ENCODE peak calls at places on chromosomes 6 and 20, in five cellular contexts. One of them, this sample, is unnamed.

GRCh38 chr6:136365781-136366354 is 76.2 kb upstream of the BCLAF1 start:
- DNase-seq in GM12892: no peak
- DNase-seq in right lobe of liver: peak; percentile 61
- DNase-seq in lower leg skin: peak; percentile 89
- DNase-seq in adrenal gland: peak; percentile 24
- DNase-seq in this sample: peak; percentile 69

GRCh38 chr6:138297761-138298298 is 79.5 kb upstream of the PBOV1 start:
- DNase-seq in GM12892: no peak
- DNase-seq in adrenal gland: no peak
- DNase-seq in lower leg skin: no peak
- DNase-seq in right lobe of liver: no peak
- DNase-seq in this sample: no peak

GRCh38 chr6:142542704-142543233 is 241.0 kb downstream of the ADGRG6 start:
- DNase-seq in right lobe of liver: no peak
- DNase-seq in adrenal gland: peak; percentile 65
- DNase-seq in lower leg skin: peak; percentile 90
- DNase-seq in GM12892: no peak
- DNase-seq in this sample: no peak

GRCh38 chr20:56400001-56400640 is 7.7 kb downstream of the CSTF1 start:
- DNase-seq in lower leg skin: no peak
- DNase-seq in adrenal gland: peak; percentile 46
- DNase-seq in GM12892: no peak
- DNase-seq in right lobe of liver: no peak
- DNase-seq in this sample: no peak

GRCh38 chr6:14754636-14755513 is 491.0 kb upstream of the JARID2 start:
- DNase-seq in GM12892: no peak
- DNase-seq in right lobe of liver: no peak
- DNase-seq in lower leg skin: peak; percentile 32
- DNase-seq in adrenal gland: no peak
- DNase-seq in this sample: no peak

GRCh38 chr20:48246391-48246790 is 461.1 kb upstream of the SULF2 start:
- DNase-seq in lower leg skin: no peak
- DNase-seq in right lobe of liver: no peak
- DNase-seq in adrenal gland: no peak
- DNase-seq in GM12892: no peak
- DNase-seq in this sample: no peak

GRCh38 chr6:14153228-14153627 is 35.7 kb downstream of the CD83 start:
- DNase-seq in right lobe of liver: no peak
- DNase-seq in GM12892: no peak
- DNase-seq in adrenal gland: no peak
- DNase-seq in lower leg skin: no peak
- DNase-seq in this sample: no peak

GRCh38 chr6:165571068-165571682 is 91.9 kb downstream of the PDE10A start:
- DNase-seq in lower leg skin: no peak
- DNase-seq in right lobe of liver: no peak
- DNase-seq in adrenal gland: no peak
- DNase-seq in GM12892: no peak
- DNase-seq in this sample: no peak

GRCh38 chr6:11778648-11779307 is at the start of gene ADTRP:
- DNase-seq in adrenal gland: no peak
- DNase-seq in lower leg skin: no peak
- DNase-seq in GM12892: no peak
- DNase-seq in right lobe of liver: no peak
- DNase-seq in this sample: peak; percentile 59

GRCh38 chr6:127102299-127102698 is 16.2 kb upstream of the RSPO3 start:
- DNase-seq in adrenal gland: no peak
- DNase-seq in lower leg skin: no peak
- DNase-seq in right lobe of liver: no peak
- DNase-seq in GM12892: no peak
- DNase-seq in this sample: no peak

GRCh38 chr20:21102252-21102609 is 3.9 kb downstream of the LINC00237 start:
- DNase-seq in lower leg skin: peak; percentile 89
- DNase-seq in GM12892: no peak
- DNase-seq in adrenal gland: no peak
- DNase-seq in right lobe of liver: no peak
- DNase-seq in this sample: no peak

GRCh38 chr6:127342296-127342945 is 988 bp downstream of the ECHDC1 start:
- DNase-seq in lower leg skin: no peak
- DNase-seq in adrenal gland: no peak
- DNase-seq in GM12892: no peak
- DNase-seq in right lobe of liver: no peak
- DNase-seq in this sample: no peak

GRCh38 chr6:104527761-104528415 is 331.8 kb downstream of the HACE1 start:
- DNase-seq in right lobe of liver: no peak
- DNase-seq in adrenal gland: no peak
- DNase-seq in GM12892: no peak
- DNase-seq in lower leg skin: no peak
- DNase-seq in this sample: no peak

GRCh38 chr20:20552076-20552475 is 160.4 kb downstream of the RALGAPA2 start:
- DNase-seq in GM12892: no peak
- DNase-seq in lower leg skin: no peak
- DNase-seq in right lobe of liver: no peak
- DNase-seq in adrenal gland: no peak
- DNase-seq in this sample: no peak

GRCh38 chr6:4371207-4371921 is 236.0 kb upstream of the ECI2 start:
- DNase-seq in right lobe of liver: no peak
- DNase-seq in adrenal gland: peak; percentile 78
- DNase-seq in GM12892: no peak
- DNase-seq in lower leg skin: no peak
- DNase-seq in this sample: no peak

GRCh38 chr20:24745617-24746350 is 203.3 kb upstream of the CST7 start:
- DNase-seq in adrenal gland: no peak
- DNase-seq in lower leg skin: peak; percentile 62
- DNase-seq in GM12892: no peak
- DNase-seq in right lobe of liver: no peak
- DNase-seq in this sample: no peak

GRCh38 chr20:1302578-1303541 is 26.1 kb downstream of the SDCBP2 start:
- DNase-seq in right lobe of liver: no peak
- DNase-seq in GM12892: no peak
- DNase-seq in lower leg skin: no peak
- DNase-seq in adrenal gland: no peak
- DNase-seq in this sample: no peak

GRCh38 chr20:64038579-64039292 is 2.8 kb downstream of the C20orf204 start:
- DNase-seq in adrenal gland: peak; percentile 76
- DNase-seq in right lobe of liver: peak; percentile 85
- DNase-seq in lower leg skin: peak; percentile 94
- DNase-seq in GM12892: peak; percentile 91
- DNase-seq in this sample: peak; percentile 75

GRCh38 chr6:29938746-29939508 is 3.4 kb upstream of the HLA-A start:
- DNase-seq in lower leg skin: no peak
- DNase-seq in adrenal gland: no peak
- DNase-seq in right lobe of liver: no peak
- DNase-seq in GM12892: no peak
- DNase-seq in this sample: no peak

GRCh38 chr20:32509639-32510066 is 75.5 kb downstream of the NOL4L start:
- DNase-seq in lower leg skin: no peak
- DNase-seq in adrenal gland: no peak
- DNase-seq in GM12892: no peak
- DNase-seq in right lobe of liver: peak; percentile 35
- DNase-seq in this sample: no peak

GRCh38 chr20:32510601-32511357 is 74.4 kb downstream of the NOL4L start:
- DNase-seq in GM12892: no peak
- DNase-seq in right lobe of liver: peak; percentile 36
- DNase-seq in lower leg skin: no peak
- DNase-seq in adrenal gland: no peak
- DNase-seq in this sample: no peak

GRCh38 chr20:32508775-32509119 is 76.4 kb downstream of the NOL4L start:
- DNase-seq in GM12892: no peak
- DNase-seq in right lobe of liver: peak; percentile 12
- DNase-seq in lower leg skin: no peak
- DNase-seq in adrenal gland: no peak
- DNase-seq in this sample: no peak

GRCh38 chr20:32511358-32512046 is 73.6 kb downstream of the NOL4L start:
- DNase-seq in adrenal gland: no peak
- DNase-seq in GM12892: no peak
- DNase-seq in lower leg skin: no peak
- DNase-seq in right lobe of liver: peak; percentile 12
- DNase-seq in this sample: no peak

GRCh38 chr20:32510120-32510600 is 75.0 kb downstream of the NOL4L start:
- DNase-seq in GM12892: no peak
- DNase-seq in right lobe of liver: peak; percentile 44
- DNase-seq in lower leg skin: no peak
- DNase-seq in adrenal gland: no peak
- DNase-seq in this sample: no peak
- TF ChIP-seq POLR2A in GM12892: no peak
- TF ChIP-seq POLR2A in right lobe of liver: no peak
- TF ChIP-seq POLR2A in lower leg skin: no peak
- TF ChIP-seq POLR2A in adrenal gland: no peak
- TF ChIP-seq POLR2A in this sample: no peak

DNA sequence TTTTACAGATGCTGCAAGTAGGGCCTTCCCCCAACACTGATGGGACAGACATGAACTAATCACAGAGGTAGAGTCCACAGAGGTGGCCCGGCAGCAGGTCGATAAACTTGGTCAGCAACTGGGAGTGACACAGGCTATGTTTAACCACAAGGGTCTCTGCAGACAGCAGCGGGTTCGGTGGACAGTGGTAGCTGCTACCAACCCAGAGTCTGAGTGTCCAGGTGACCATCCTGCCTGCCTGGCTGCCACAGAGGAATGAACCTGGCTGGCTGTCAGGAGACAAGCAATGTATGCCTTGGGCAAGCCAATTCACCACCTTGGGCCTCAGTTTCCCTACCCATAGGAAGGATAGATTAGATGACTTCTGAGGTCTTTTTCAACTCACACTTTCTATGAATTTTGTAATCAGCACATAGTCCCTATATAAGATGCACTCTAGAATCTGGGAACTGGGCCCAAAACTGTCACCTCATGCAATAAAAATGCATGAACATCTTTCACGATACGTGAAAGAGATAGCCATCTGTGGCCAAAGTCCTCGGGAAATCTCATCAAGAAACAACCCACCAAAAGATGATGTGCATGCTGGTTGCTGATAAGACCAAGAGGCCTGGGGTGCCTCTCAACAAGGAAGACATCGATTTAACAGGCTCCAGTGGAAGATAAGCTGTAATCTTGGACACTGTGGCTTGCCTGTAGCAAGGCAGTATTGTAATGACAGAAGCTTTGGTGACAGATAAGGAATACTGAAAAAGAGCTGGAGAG is 30.5 kb downstream of the MDGA1 start:
- DNase-seq in GM12892: no peak
- DNase-seq in lower leg skin: no peak
- DNase-seq in adrenal gland: no peak
- DNase-seq in right lobe of liver: no peak
- DNase-seq in this sample: no peak
- TF ChIP-seq POLR2A in GM12892: no peak
- TF ChIP-seq POLR2A in lower leg skin: no peak
- TF ChIP-seq POLR2A in adrenal gland: no peak
- TF ChIP-seq POLR2A in right lobe of liver: no peak
- TF ChIP-seq POLR2A in this sample: no peak

GRCh38 chr20:16028923-16029322 is 544.3 kb downstream of the KIF16B start:
- DNase-seq in lower leg skin: no peak
- DNase-seq in adrenal gland: no peak
- DNase-seq in GM12892: no peak
- DNase-seq in right lobe of liver: no peak
- DNase-seq in this sample: no peak
- TF ChIP-seq POLR2A in lower leg skin: no peak
- TF ChIP-seq POLR2A in adrenal gland: no peak
- TF ChIP-seq POLR2A in GM12892: no peak
- TF ChIP-seq POLR2A in right lobe of liver: no peak
- TF ChIP-seq POLR2A in this sample: no peak

DNA sequence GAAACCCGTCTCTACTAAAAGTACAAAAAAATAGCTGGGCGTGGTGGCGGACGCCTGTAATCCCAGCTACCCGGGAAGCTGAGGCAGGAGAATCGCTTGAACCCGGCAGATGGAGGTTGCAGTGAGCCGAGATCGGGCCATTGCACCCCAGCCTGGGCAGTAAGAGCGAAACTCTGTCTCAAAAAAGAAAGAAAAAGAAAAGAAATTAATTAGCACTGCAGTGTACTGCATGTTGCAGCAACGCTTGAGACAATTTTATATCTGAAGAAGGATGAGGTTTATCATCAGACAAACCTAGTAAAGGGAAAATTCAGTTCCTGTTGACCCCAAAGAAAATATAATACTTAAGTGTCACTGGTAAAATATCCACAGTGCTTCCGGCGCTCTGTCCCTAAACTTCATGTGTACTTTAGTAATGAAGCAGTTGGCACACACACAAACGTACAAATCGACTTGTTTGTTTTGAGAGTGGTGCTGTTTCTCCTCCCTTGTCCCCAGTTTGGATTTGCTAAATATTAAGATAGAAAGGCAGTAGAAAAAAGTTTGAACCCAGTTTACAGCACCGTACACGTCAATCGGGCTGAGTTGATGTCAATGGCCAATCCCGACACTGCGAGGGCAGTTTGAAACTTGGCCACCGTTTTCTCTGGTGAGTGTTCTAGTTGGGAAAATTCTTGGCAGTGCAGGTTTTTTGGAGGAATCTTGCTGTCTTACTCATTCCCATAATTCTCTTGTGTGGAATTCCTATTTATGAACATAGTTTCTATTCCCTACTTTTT is 72.7 kb downstream of the OR2B2 start:
- DNase-seq in right lobe of liver: peak; percentile 76
- DNase-seq in lower leg skin: no peak
- DNase-seq in adrenal gland: peak; percentile 57
- DNase-seq in GM12892: no peak
- DNase-seq in this sample: peak; percentile 57
- TF ChIP-seq POLR2A in right lobe of liver: no peak
- TF ChIP-seq POLR2A in lower leg skin: no peak
- TF ChIP-seq POLR2A in adrenal gland: peak; percentile 6
- TF ChIP-seq POLR2A in GM12892: no peak
- TF ChIP-seq POLR2A in this sample: no peak

GRCh38 chr6:108966855-108967755 is 118.9 kb downstream of the ARMC2 start:
- DNase-seq in lower leg skin: no peak
- DNase-seq in adrenal gland: no peak
- DNase-seq in right lobe of liver: no peak
- DNase-seq in GM12892: no peak
- DNase-seq in this sample: peak; percentile 74
- TF ChIP-seq POLR2A in lower leg skin: no peak
- TF ChIP-seq POLR2A in adrenal gland: no peak
- TF ChIP-seq POLR2A in right lobe of liver: no peak
- TF ChIP-seq POLR2A in GM12892: no peak
- TF ChIP-seq POLR2A in this sample: no peak

DNA sequence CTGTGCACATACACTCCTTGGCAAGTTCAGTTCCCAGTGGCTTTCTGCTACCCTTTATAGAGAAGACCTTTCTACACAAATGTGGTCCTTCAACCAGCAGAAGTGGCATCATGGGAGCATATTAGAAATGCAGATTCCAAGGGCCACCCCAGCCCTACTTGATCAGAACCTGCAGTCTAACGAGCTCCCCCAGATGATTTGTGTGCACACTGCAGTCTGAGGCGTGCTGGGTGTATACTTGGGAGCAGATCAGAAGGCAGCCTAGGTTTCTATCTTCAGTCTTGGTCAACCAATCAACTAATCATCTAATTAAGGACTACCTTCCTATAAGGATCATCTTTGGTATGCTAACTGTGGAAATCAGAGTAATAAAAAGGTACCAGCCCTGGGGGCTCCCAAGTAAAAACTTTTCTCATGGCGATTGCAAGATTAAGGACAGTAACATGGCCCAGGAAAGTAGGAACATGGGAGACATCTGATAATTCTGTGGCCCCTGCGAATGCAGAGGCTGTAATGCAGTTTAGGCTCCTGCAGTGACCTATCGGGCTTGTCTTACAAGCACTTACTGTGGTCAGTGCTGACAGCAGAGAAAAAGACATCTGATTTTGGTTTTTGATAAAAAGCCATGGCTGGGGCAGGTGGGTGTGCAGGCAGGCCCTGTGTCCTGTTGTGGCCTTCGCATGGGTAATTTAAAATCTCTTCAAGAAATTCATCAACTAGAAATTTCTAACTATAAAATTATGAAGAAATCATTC is 19.5 kb upstream of the CCN6 start:
- DNase-seq in adrenal gland: no peak
- DNase-seq in right lobe of liver: no peak
- DNase-seq in lower leg skin: no peak
- DNase-seq in GM12892: no peak
- DNase-seq in this sample: no peak
- TF ChIP-seq POLR2A in adrenal gland: no peak
- TF ChIP-seq POLR2A in right lobe of liver: no peak
- TF ChIP-seq POLR2A in lower leg skin: no peak
- TF ChIP-seq POLR2A in GM12892: no peak
- TF ChIP-seq POLR2A in this sample: no peak